ENCODE peak calls at places on chromosomes 3 and 15, in eight cellular contexts. V, Z, J, K, I, T, E and A are unnamed samples.

GRCh38 chr3:32725721-32726120 is 40.7 kb downstream of the CNOT10 start:
- DNase-seq in V (no peak), Z (no peak), J (no peak), K (no peak), I (no peak), T (no peak), E (no peak), A (no peak)

GRCh38 chr3:67509471-67510075 is 144.8 kb downstream of the SUCLG2 start:
- DNase-seq in V (no peak), Z (no peak), J (no peak), K (no peak), I (no peak), T (no peak), E (no peak), A (no peak)

GRCh38 chr3:36372534-36372935 is 7.8 kb upstream of the STAC start:
- DNase-seq in V (no peak), Z (no peak), J (no peak), K (no peak), I (peak), T (no peak), E (no peak), A (no peak)

GRCh38 chr3:157502916-157503620 is at the start of gene VEPH1:
- DNase-seq in V (no peak), Z (no peak), J (no peak), K (no peak), I (peak), T (no peak), E (no peak), A (no peak)

GRCh38 chr15:51726302-51727073 is 11.0 kb downstream of the LYSMD2 start:
- DNase-seq in V (peak), Z (no peak), J (peak), K (no peak), I (peak), T (no peak), E (peak), A (no peak)

GRCh38 chr3:115275897-115276296 is 128.8 kb upstream of the ZBTB20 start:
- DNase-seq in V (no peak), Z (no peak), J (no peak), K (no peak), I (no peak), T (no peak), E (no peak), A (no peak)

GRCh38 chr15:41562258-41562657 is 3.2 kb downstream of the TYRO3 start:
- DNase-seq in V (no peak), Z (no peak), J (no peak), K (no peak), I (no peak), T (no peak), E (peak), A (no peak)

GRCh38 chr15:68554716-68555347 is 24.0 kb upstream of the CORO2B start:
- DNase-seq in V (no peak), Z (no peak), J (no peak), K (no peak), I (no peak), T (no peak), E (no peak), A (peak)

GRCh38 chr15:101313041-101313761 is 18.2 kb upstream of the SNRPA1 start:
- DNase-seq in V (no peak), Z (no peak), J (no peak), K (no peak), I (no peak), T (no peak), E (no peak), A (peak)

GRCh38 chr15:79943820-79944219 is 27.2 kb downstream of the BCL2A1 start:
- DNase-seq in V (no peak), Z (no peak), J (no peak), K (no peak), I (no peak), T (no peak), E (no peak), A (no peak)

GRCh38 chr3:134517796-134518195 is 31.9 kb downstream of the CEP63 start:
- DNase-seq in V (no peak), Z (no peak), J (no peak), K (no peak), I (no peak), T (no peak), E (no peak), A (no peak)

GRCh38 chr15:84715442-84716035 is 400 bp downstream of the SEC11A start:
- DNase-seq in V (peak), Z (peak), J (no peak), K (no peak), I (peak), T (no peak), E (no peak), A (no peak)

GRCh38 chr3:45546636-45547201 is 47.8 kb upstream of the LIMD1 start:
- DNase-seq in V (no peak), Z (no peak), J (no peak), K (no peak), I (no peak), T (no peak), E (no peak), A (no peak)

GRCh38 chr3:182258538-182259177 is 534.6 kb upstream of the ATP11B start:
- DNase-seq in V (no peak), Z (no peak), J (no peak), K (no peak), I (no peak), T (no peak), E (no peak), A (no peak)

GRCh38 chr3:150739200-150739863 is 23.6 kb downstream of the SIAH2 start:
- DNase-seq in V (no peak), Z (peak), J (no peak), K (no peak), I (no peak), T (no peak), E (no peak), A (no peak)

GRCh38 chr3:121995190-121996137 is 26.6 kb downstream of the ILDR1 start:
- DNase-seq in V (peak), Z (peak), J (peak), K (no peak), I (peak), T (no peak), E (peak), A (no peak)

GRCh38 chr3:194521514-194522260 is 34.9 kb upstream of the ATP13A3 start:
- DNase-seq in V (no peak), Z (no peak), J (no peak), K (no peak), I (no peak), T (no peak), E (no peak), A (no peak)

GRCh38 chr3:5294360-5294759 is 106.9 kb downstream of the EDEM1 start:
- DNase-seq in V (no peak), Z (no peak), J (no peak), K (no peak), I (no peak), T (no peak), E (no peak), A (no peak)

GRCh38 chr3:188124184-188124583 is 29.8 kb upstream of the LPP start:
- DNase-seq in V (no peak), Z (no peak), J (no peak), K (no peak), I (no peak), T (no peak), E (no peak), A (no peak)

GRCh38 chr3:27141668-27142067 is 227.5 kb downstream of the NEK10 start:
- DNase-seq in V (no peak), Z (no peak), J (no peak), K (no peak), I (no peak), T (no peak), E (no peak), A (no peak)

GRCh38 chr3:171844873-171845272 is 1.7 kb downstream of the TMEM212 start:
- DNase-seq in V (no peak), Z (no peak), J (no peak), K (no peak), I (no peak), T (no peak), E (no peak), A (no peak)

GRCh38 chr3:120114376-120114775 is 20.1 kb upstream of the GSK3B start:
- DNase-seq in V (no peak), Z (no peak), J (no peak), K (no peak), I (no peak), T (no peak), E (no peak), A (no peak)

GRCh38 chr3:10532939-10533730 is 27.7 kb upstream of the ATP2B2 start:
- DNase-seq in V (no peak), Z (no peak), J (no peak), K (no peak), I (no peak), T (no peak), E (no peak), A (peak)

GRCh38 chr3:35946121-35946856 is 307.0 kb downstream of the ARPP21 start:
- DNase-seq in V (no peak), Z (no peak), J (no peak), K (no peak), I (no peak), T (no peak), E (no peak), A (no peak)

GRCh38 chr15:77528968-77529319 is 103.8 kb downstream of the LINGO1 start:
- DNase-seq in V (no peak), Z (no peak), J (no peak), K (no peak), I (no peak), T (no peak), E (no peak), A (no peak)

GRCh38 chr3:99795573-99795972 is 22.1 kb upstream of the CMSS1 start:
- DNase-seq in V (no peak), Z (no peak), J (no peak), K (no peak), I (no peak), T (no peak), E (no peak), A (no peak)

GRCh38 chr3:29307229-29307796 is 26.4 kb downstream of the RBMS3 start:
- DNase-seq in V (no peak), Z (no peak), J (no peak), K (no peak), I (peak), T (no peak), E (no peak), A (no peak)

GRCh38 chr3:186986811-186987210 is 56.5 kb downstream of the ST6GAL1 start:
- DNase-seq in V (no peak), Z (no peak), J (no peak), K (no peak), I (no peak), T (no peak), E (no peak), A (no peak)

GRCh38 chr3:40597441-40597840 is 72.7 kb downstream of the ZNF621 start:
- DNase-seq in V (no peak), Z (no peak), J (no peak), K (no peak), I (peak), T (no peak), E (no peak), A (no peak)

GRCh38 chr15:40242216-40242599 is 3.3 kb downstream of the PAK6 start:
- DNase-seq in V (no peak), Z (no peak), J (no peak), K (no peak), I (no peak), T (no peak), E (no peak), A (peak)

GRCh38 chr15:70266412-70267089 is 168.8 kb upstream of the TLE3 start:
- DNase-seq in V (peak), Z (no peak), J (no peak), K (no peak), I (no peak), T (no peak), E (peak), A (no peak)

GRCh38 chr3:73734376-73734775 is 109.6 kb upstream of the PDZRN3 start:
- DNase-seq in V (no peak), Z (no peak), J (no peak), K (no peak), I (no peak), T (no peak), E (no peak), A (no peak)

GRCh38 chr3:25592510-25592968 is 72.2 kb downstream of the TOP2B start:
- DNase-seq in V (no peak), Z (no peak), J (no peak), K (no peak), I (peak), T (no peak), E (peak), A (no peak)

GRCh38 chr3:55541456-55541855 is 54.4 kb upstream of the WNT5A start:
- DNase-seq in V (no peak), Z (no peak), J (no peak), K (no peak), I (no peak), T (no peak), E (no peak), A (no peak)

GRCh38 chr3:53890726-53891499 is 746 bp downstream of the SELENOK start:
- DNase-seq in V (no peak), Z (peak), J (no peak), K (no peak), I (peak), T (peak), E (no peak), A (no peak)

GRCh38 chr3:37726445-37727000 is 135.2 kb upstream of the CTDSPL start:
- DNase-seq in V (no peak), Z (no peak), J (no peak), K (no peak), I (no peak), T (no peak), E (no peak), A (no peak)